ENCODE peak calls at places on chromosome 7, in five cellular contexts. C is fibroblast of pulmonary artery, E is astrocyte of the cerebellum, D is AG04449, G is neural progenitor cell. N is an unnamed sample.

GRCh38 chr7:149872419-149873073 is 1.2 kb upstream of the ATP6V0E2 start:
- DNase-seq in C (peak), E (peak), D (peak), G (peak), N (peak)

GRCh38 chr7:122919643-122920181 is 33.5 kb upstream of the CADPS2 start:
- DNase-seq in C (no peak), E (no peak), D (no peak), G (no peak), N (no peak)

GRCh38 chr7:84506151-84506550 is 311.6 kb upstream of the SEMA3A start:
- DNase-seq in C (no peak), E (no peak), D (peak), G (no peak), N (no peak)

GRCh38 chr7:6049780-6050179 is 18.6 kb downstream of the ANKRD61 start:
- DNase-seq in C (no peak), E (no peak), D (no peak), G (no peak), N (no peak)

GRCh38 chr7:98860069-98860468 is 9.7 kb downstream of the TMEM130 start:
- DNase-seq in C (no peak), E (no peak), D (no peak), G (no peak), N (no peak)

GRCh38 chr7:106064329-106064728 is 47.8 kb downstream of the SYPL1 start:
- DNase-seq in C (no peak), E (no peak), D (no peak), G (no peak), N (no peak)

GRCh38 chr7:115851291-115851690 is 179.3 kb downstream of the TFEC start:
- DNase-seq in C (peak), E (peak), D (no peak), G (peak), N (peak)

GRCh38 chr7:2241580-2242540 is at the start of the genes MRM2 and NUDT1:
- DNase-seq in C (peak), E (no peak), D (no peak), G (peak), N (peak)

GRCh38 chr7:123602648-123603047 is 1.0 kb downstream of the ASB15 start:
- DNase-seq in C (no peak), E (no peak), D (no peak), G (no peak), N (no peak)

GRCh38 chr7:30453859-30454258 is 24.7 kb downstream of the NOD1 start:
- DNase-seq in C (peak), E (no peak), D (no peak), G (no peak), N (no peak)

GRCh38 chr7:55140221-55140980 is 121.6 kb downstream of the EGFR start:
- DNase-seq in C (peak), E (no peak), D (peak), G (no peak), N (peak)

GRCh38 chr7:16657656-16658279 is 11.8 kb downstream of the BZW2 start:
- DNase-seq in C (peak), E (no peak), D (no peak), G (peak), N (peak)

GRCh38 chr7:103487419-103487818 is 41.4 kb upstream of the SLC26A5 start:
- DNase-seq in C (no peak), E (no peak), D (no peak), G (no peak), N (no peak)

GRCh38 chr7:116525298-116525912 is 569 bp downstream of the CAV1 start:
- DNase-seq in C (peak), E (no peak), D (no peak), G (peak), N (no peak)

GRCh38 chr7:39355664-39356063 is 210.5 kb upstream of the YAE1 start:
- DNase-seq in C (no peak), E (no peak), D (no peak), G (no peak), N (no peak)

GRCh38 chr7:139490130-139490529 is 6.7 kb upstream of the KLRG2 start:
- DNase-seq in C (no peak), E (no peak), D (no peak), G (no peak), N (no peak)

GRCh38 chr7:90387470-90388240 is 15.6 kb upstream of the CLDN12 start:
- DNase-seq in C (peak), E (no peak), D (no peak), G (no peak), N (no peak)

GRCh38 chr7:96284838-96285237 is 37.1 kb downstream of the SLC25A13 start:
- DNase-seq in C (no peak), E (no peak), D (no peak), G (no peak), N (no peak)

GRCh38 chr7:121097577-121097976 is 109.1 kb downstream of the CPED1 start:
- DNase-seq in C (no peak), E (no peak), D (no peak), G (peak), N (no peak)

GRCh38 chr7:89554209-89554608 is 600.1 kb upstream of the STEAP1 start:
- DNase-seq in C (no peak), E (no peak), D (no peak), G (no peak), N (no peak)

GRCh38 chr7:46032936-46033335 is 111.9 kb upstream of the IGFBP3 start:
- DNase-seq in C (no peak), E (no peak), D (peak), G (no peak), N (no peak)

GRCh38 chr7:38660427-38661099 is 29.4 kb upstream of the AMPH start:
- DNase-seq in C (peak), E (peak), D (no peak), G (peak), N (peak)

GRCh38 chr7:116097365-116098009 is 66.9 kb upstream of the TFEC start:
- DNase-seq in C (peak), E (peak), D (peak), G (no peak), N (peak)

GRCh38 chr7:128381161-128381821 is 19.8 kb upstream of the PRRT4 start:
- DNase-seq in C (no peak), E (no peak), D (no peak), G (peak), N (no peak)

GRCh38 chr7:100191775-100192174 is 14.1 kb downstream of the STAG3 start:
- DNase-seq in C (peak), E (no peak), D (peak), G (no peak), N (peak)

GRCh38 chr7:17239683-17240521 is 58.5 kb upstream of the AHR start:
- DNase-seq in C (peak), E (no peak), D (no peak), G (no peak), N (peak)

GRCh38 chr7:11817111-11817710 is 14.8 kb downstream of the THSD7A start:
- DNase-seq in C (peak), E (no peak), D (no peak), G (no peak), N (peak)

GRCh38 chr7:79340212-79340611 is 113.3 kb downstream of the MAGI2 start:
- DNase-seq in C (no peak), E (peak), D (no peak), G (no peak), N (peak)

GRCh38 chr7:99243751-99244337 is 28.8 kb upstream of the MYH16 start:
- DNase-seq in C (no peak), E (no peak), D (no peak), G (no peak), N (no peak)

GRCh38 chr7:74452748-74453320 is 872 bp upstream of the GTF2IRD1 start:
- DNase-seq in C (no peak), E (no peak), D (no peak), G (no peak), N (peak)
- H3K4me3 ChIP-seq in C (peak), E (peak), D (peak), G (peak), N (peak)

GRCh38 chr7:156892821-156893706 is at the start of gene LMBR1:
- DNase-seq in C (peak), E (peak), D (peak), G (peak), N (peak)
- TF ChIP-seq CTCF in C (peak), E (peak), D (peak), G (peak), N (peak)

GRCh38 chr7:157613575-157614322 is 276.9 kb downstream of the DNAJB6 start:
- DNase-seq in C (no peak), E (no peak), D (no peak), G (no peak), N (no peak)
- H3K4me3 ChIP-seq in C (no peak), E (peak), D (no peak), G (no peak), N (peak)

GRCh38 chr7:24788075-24788474 is 30.8 kb upstream of the GSDME start:
- DNase-seq in C (no peak), E (no peak), D (no peak), G (no peak), N (no peak)
- TF ChIP-seq CTCF in C (peak), E (peak), D (peak), G (peak), N (peak)

GRCh38 chr7:4724648-4725013 is 42.5 kb downstream of the FOXK1 start:
- DNase-seq in C (peak), E (no peak), D (no peak), G (no peak), N (peak)
- H3K4me3 ChIP-seq in C (peak), E (peak), D (peak), G (no peak), N (peak)